ENCODE peak calls at places on chromosome 6, in four cellular contexts. R is erythroblast, E is left ventricle myocardium inferior, I is fibroblast of the aortic adventitia. N is an unnamed sample.

GRCh38 chr6:69887026-69887425 is 20.7 kb downstream of the COL19A1 start:
- DNase-seq in I (no peak), R (no peak), E (no peak), N (no peak)

GRCh38 chr6:155170519-155170918 is 93.3 kb upstream of the CLDN20 start:
- DNase-seq in R (no peak), E (no peak), I (no peak), N (no peak)

GRCh38 chr6:106540907-106541306 is 88.4 kb downstream of the RTN4IP1 start:
- DNase-seq in I (peak), R (no peak), E (no peak), N (no peak)

GRCh38 chr6:18410412-18410811 is 23.3 kb downstream of the RNF144B start:
- DNase-seq in E (no peak), I (no peak), R (no peak), N (no peak)

GRCh38 chr6:100343678-100344077 is 121.0 kb downstream of the SIM1 start:
- DNase-seq in E (no peak), I (peak), R (no peak), N (no peak)

GRCh38 chr6:18492957-18493356 is 105.8 kb downstream of the RNF144B start:
- DNase-seq in R (no peak), I (no peak), E (no peak), N (no peak)

GRCh38 chr6:75065524-75065923 is 140.3 kb downstream of the COL12A1 start:
- DNase-seq in E (no peak), R (no peak), I (peak), N (no peak)

GRCh38 chr6:113137411-113137810 is 719.7 kb upstream of the MARCKS start:
- DNase-seq in E (peak), R (no peak), I (peak), N (no peak)

GRCh38 chr6:84089552-84089951 is 56.0 kb downstream of the MRAP2 start:
- DNase-seq in R (no peak), E (no peak), I (no peak), N (no peak)

GRCh38 chr6:97040355-97040860 is 115.9 kb downstream of the KLHL32 start:
- DNase-seq in E (no peak), I (no peak), R (no peak), N (no peak)

GRCh38 chr6:97047473-97048201 is 123.1 kb downstream of the KLHL32 start:
- DNase-seq in E (no peak), I (no peak), R (no peak), N (no peak)

GRCh38 chr6:37170273-37171140 is 555 bp downstream of the PIM1 start:
- DNase-seq in R (peak), E (peak), I (no peak), N (peak)

GRCh38 chr6:76694779-76695178 is 622.3 kb upstream of the IMPG1 start:
- DNase-seq in E (no peak), I (no peak), R (no peak), N (no peak)